ENCODE peak calls at places on chromosome 18, in five cellular contexts. U, J, H, N and G are unnamed samples.

GRCh38 chr18:37985126-37985525 is 419.5 kb upstream of the CELF4 start:
- DNase-seq in U (no peak), J (no peak), H (no peak), N (no peak), G (no peak)

GRCh38 chr18:49813071-49813320 is 337 bp downstream of the ACAA2 start:
- DNase-seq in U (no peak), J (peak), H (peak), N (no peak), G (peak)

GRCh38 chr18:44781890-44782289 is 101.2 kb downstream of the SETBP1 start:
- DNase-seq in U (peak), J (no peak), H (no peak), N (no peak), G (no peak)

GRCh38 chr18:52367962-52368745 is 28.2 kb downstream of the DCC start:
- DNase-seq in U (no peak), J (no peak), H (no peak), N (no peak), G (no peak)

GRCh38 chr18:46174317-46175039 is 70.3 kb downstream of the HAUS1 start:
- DNase-seq in U (no peak), J (no peak), H (no peak), N (peak), G (no peak)

GRCh38 chr18:9354256-9354655 is 19.7 kb downstream of the TWSG1 start:
- DNase-seq in U (no peak), J (no peak), H (no peak), N (no peak), G (no peak)

GRCh38 chr18:55301836-55302235 is 286.2 kb downstream of the TCF4 start:
- DNase-seq in U (no peak), J (no peak), H (no peak), N (no peak), G (no peak)

GRCh38 chr18:50151876-50152275 is 43.1 kb downstream of the MYO5B start:
- DNase-seq in U (no peak), J (no peak), H (no peak), N (no peak), G (no peak)

GRCh38 chr18:60053747-60054304 is 154.0 kb downstream of the PMAIP1 start:
- DNase-seq in U (peak), J (no peak), H (no peak), N (no peak), G (no peak)

GRCh38 chr18:57950542-57950941 is 93.5 kb upstream of the NEDD4L start:
- DNase-seq in U (no peak), J (no peak), H (no peak), N (no peak), G (no peak)

GRCh38 chr18:24543408-24544140 is 83.1 kb downstream of the HRH4 start:
- DNase-seq in U (no peak), J (no peak), H (no peak), N (no peak), G (no peak)

GRCh38 chr18:48913723-48914122 is 37.0 kb downstream of the SMAD7 start:
- DNase-seq in U (no peak), J (peak), H (no peak), N (no peak), G (peak)

GRCh38 chr18:23515911-23516546 is 12.7 kb downstream of the RMC1 start:
- DNase-seq in U (no peak), J (peak), H (peak), N (peak), G (peak)

DNA sequence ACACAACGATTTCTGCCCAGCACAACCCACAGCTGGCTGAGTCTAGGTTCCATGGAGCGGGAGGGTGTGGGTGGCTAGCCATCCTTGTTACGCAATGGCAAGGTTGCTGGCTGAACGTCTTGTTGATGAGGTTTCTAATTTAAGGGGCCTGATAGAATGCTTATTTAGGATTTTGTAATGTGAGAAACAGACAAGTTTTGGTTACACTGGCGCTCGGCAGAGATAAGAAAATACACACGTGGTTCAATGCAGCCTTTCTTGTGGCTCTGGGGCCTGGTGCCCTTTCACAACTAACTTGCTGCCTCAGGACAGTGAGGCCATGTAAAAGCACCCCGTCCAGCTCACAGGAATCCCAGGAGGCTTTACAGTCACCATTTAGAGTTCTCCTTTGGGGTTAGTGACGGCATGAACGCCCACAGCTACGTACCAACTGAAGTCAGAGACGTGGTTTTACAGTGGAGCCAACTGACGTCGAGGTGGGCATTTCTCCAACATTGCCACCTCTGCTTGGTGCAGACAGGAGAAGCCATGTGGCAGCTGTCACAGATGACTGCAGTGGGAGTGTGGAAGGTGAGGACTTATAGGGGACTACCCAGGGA is 29.7 kb upstream of the PIEZO2 start:
- DNase-seq in U (no peak), J (no peak), H (no peak), N (no peak), G (peak)
- H3K4me3 ChIP-seq in U (no peak), J (no peak), H (no peak), N (no peak), G (no peak)

DNA sequence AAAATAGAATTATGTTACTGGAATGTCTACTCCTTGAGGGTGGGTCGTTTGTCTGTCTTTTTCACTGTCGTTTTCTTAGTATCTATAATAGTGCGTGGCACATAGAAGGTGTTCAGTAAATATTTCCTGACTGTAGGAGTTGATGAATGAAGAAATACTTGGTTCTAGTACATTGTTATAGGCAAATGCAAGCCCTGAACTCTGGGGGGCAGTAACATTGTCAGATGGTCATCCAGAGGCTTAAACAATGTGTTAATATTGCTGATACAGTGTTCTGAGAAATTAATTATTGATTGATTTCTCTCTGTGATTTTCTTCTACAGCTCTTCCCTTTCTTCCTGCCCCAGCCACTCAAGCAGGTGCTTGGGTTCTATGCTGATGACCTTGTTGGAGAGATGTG is 24.4 kb upstream of the THOC1 start:
- DNase-seq in U (no peak), J (no peak), H (no peak), N (no peak), G (no peak)
- TF ChIP-seq CTCF in U (peak), J (no peak), H (no peak), N (no peak), G (no peak)

DNA sequence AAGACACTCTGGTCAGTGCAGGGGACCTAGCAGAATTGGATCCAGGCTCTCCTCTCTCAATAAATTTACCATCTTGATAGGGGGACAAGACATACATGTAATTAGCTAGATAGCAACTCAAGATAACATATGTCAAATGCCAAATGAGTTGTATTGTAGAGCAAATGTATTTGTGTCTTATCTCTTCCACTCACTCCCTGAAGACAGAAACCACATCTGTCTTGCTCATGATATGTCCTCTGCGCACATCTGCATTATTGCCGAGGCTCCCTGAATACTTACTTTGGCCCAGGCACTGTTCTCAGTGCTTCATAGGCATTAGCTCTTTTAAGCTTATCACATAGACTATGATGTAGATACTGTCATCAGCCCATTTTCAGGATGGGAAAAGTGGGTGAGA is 122.9 kb upstream of the GATA6 start:
- DNase-seq in U (no peak), J (no peak), H (no peak), N (no peak), G (no peak)
- H3K4me3 ChIP-seq in U (no peak), J (no peak), H (no peak), N (no peak), G (no peak)

DNA sequence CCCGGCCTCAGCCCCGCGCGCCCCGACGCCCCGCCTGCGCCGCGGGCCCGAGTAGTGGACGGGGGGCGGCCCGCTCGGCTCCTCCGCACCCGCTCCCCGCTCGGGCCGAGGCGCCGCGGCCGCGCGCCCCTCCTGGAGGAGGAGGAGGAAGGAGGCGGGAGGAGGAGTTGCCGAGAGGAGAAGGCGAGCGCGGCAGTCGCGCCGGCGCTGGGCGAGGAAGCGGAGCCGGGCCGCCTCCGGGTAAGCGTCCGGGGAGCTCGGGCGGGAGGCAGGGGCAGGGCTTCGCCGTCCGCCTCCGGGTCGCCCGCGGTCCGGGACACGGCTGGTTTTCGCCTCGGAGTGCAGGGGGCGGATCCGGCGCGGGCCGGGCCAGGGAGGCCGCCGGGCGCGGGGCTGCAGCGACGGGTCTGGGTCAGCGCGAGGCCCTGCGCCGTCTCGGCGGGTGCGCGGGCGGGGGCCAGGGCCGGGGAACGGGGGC is at the start of gene SOCS6:
- DNase-seq in U (no peak), J (peak), H (peak), N (no peak), G (peak)
- TF ChIP-seq CTCF in U (no peak), J (no peak), H (no peak), N (no peak), G (no peak)

GRCh38 chr18:62326646-62327348 is 1.7 kb downstream of the TNFRSF11A start:
- DNase-seq in U (no peak), J (no peak), H (no peak), N (no peak), G (no peak)
- H3K4me3 ChIP-seq in U (no peak), J (no peak), H (no peak), N (no peak), G (no peak)

GRCh38 chr18:11591957-11592356 is 17.4 kb upstream of the SLC35G4 start:
- DNase-seq in U (no peak), J (no peak), H (no peak), N (no peak), G (no peak)
- TF ChIP-seq CTCF in U (no peak), J (no peak), H (no peak), N (no peak), G (no peak)

GRCh38 chr18:54148678-54149077 is 75.8 kb downstream of the MBD2 start:
- DNase-seq in U (no peak), J (no peak), H (no peak), N (no peak), G (no peak)
- H3K4me3 ChIP-seq in U (no peak), J (no peak), H (no peak), N (no peak), G (no peak)